ENCODE peak calls at places on chromosome 3, in seven cellular contexts. P is trophoblast cell, L is mesendoderm, W is IMR-90, V is H9, F is H1, Q is mesenchymal stem cell. R is an unnamed sample. For H3K79me1, the result is how much of the 10 kb centered on the place peaks cover.

GRCh38 chr3:172332256-172333041 is 115.8 kb downstream of the GHSR start:
- DNase-seq in Q (peak), F (no peak), V (peak), L (peak), P (peak), W (peak), R (peak)

GRCh38 chr3:117278424-117279190 is 569.0 kb downstream of the TUSC7 start:
- DNase-seq in W (peak), Q (peak), L (no peak), F (no peak), V (no peak), P (no peak), R (no peak)

GRCh38 chr3:44522494-44522933 is 32.5 kb upstream of the ZKSCAN7 start:
- DNase-seq in Q (peak), W (no peak), L (no peak), V (no peak), P (no peak), F (no peak), R (no peak)

GRCh38 chr3:45464336-45464809 is 76.0 kb downstream of the LARS2 start:
- DNase-seq in L (peak), P (no peak), W (peak), Q (peak), F (no peak), V (peak), R (peak)

GRCh38 chr3:179949428-179949827 is 87.3 kb downstream of the PEX5L start:
- DNase-seq in V (no peak), F (no peak), P (no peak), W (no peak), Q (no peak), L (no peak), R (no peak)

GRCh38 chr3:174477491-174477890 is 381.6 kb upstream of the NAALADL2 start:
- DNase-seq in Q (no peak), W (no peak), P (no peak), L (no peak), F (no peak), V (no peak), R (no peak)

GRCh38 chr3:44918581-44918980 is 44.2 kb downstream of the TGM4 start:
- DNase-seq in P (no peak), Q (no peak), L (no peak), F (no peak), V (no peak), W (no peak), R (no peak)

GRCh38 chr3:16468114-16469098 is 45.1 kb downstream of the RFTN1 start:
- DNase-seq in F (no peak), L (peak), Q (peak), W (no peak), P (no peak), V (no peak), R (no peak)

GRCh38 chr3:183828538-183828870 is 3.1 kb upstream of the MAP6D1 start:
- DNase-seq in W (no peak), F (no peak), L (no peak), V (no peak), P (no peak), Q (no peak), R (no peak)

GRCh38 chr3:94234177-94234788 is 171.4 kb downstream of the NSUN3 start:
- DNase-seq in P (no peak), W (peak), F (no peak), V (no peak), Q (peak), L (peak), R (peak)

GRCh38 chr3:151426337-151426648 is 34.6 kb downstream of the IGSF10 start:
- DNase-seq in Q (no peak), P (no peak), W (no peak), L (peak), V (no peak), F (no peak), R (no peak)

GRCh38 chr3:53837331-53837730 is 8.9 kb downstream of the CHDH start:
- DNase-seq in V (no peak), L (no peak), F (no peak), Q (no peak), P (no peak), W (no peak), R (no peak)

GRCh38 chr3:100875239-100875638 is 118.0 kb downstream of the ABI3BP start:
- DNase-seq in W (peak), P (no peak), F (no peak), V (no peak), Q (peak), L (no peak), R (no peak)

GRCh38 chr3:27311400-27311799 is 57.8 kb downstream of the NEK10 start:
- DNase-seq in F (peak), V (peak), L (peak), W (peak), Q (peak), P (peak), R (no peak)

GRCh38 chr3:134340362-134340997 is 33.8 kb downstream of the AMOTL2 start:
- DNase-seq in P (no peak), Q (no peak), F (no peak), L (no peak), W (no peak), V (no peak), R (no peak)

GRCh38 chr3:134344560-134344959 is 29.7 kb downstream of the AMOTL2 start:
- DNase-seq in P (no peak), W (no peak), F (no peak), Q (no peak), L (no peak), V (no peak), R (no peak)

GRCh38 chr3:134345202-134345601 is 29.0 kb downstream of the AMOTL2 start:
- DNase-seq in W (no peak), L (no peak), F (no peak), Q (no peak), V (no peak), P (no peak), R (no peak)

GRCh38 chr3:134341391-134341790 is 32.9 kb downstream of the AMOTL2 start:
- DNase-seq in V (no peak), W (no peak), F (no peak), P (no peak), L (no peak), Q (no peak), R (no peak)

DNA sequence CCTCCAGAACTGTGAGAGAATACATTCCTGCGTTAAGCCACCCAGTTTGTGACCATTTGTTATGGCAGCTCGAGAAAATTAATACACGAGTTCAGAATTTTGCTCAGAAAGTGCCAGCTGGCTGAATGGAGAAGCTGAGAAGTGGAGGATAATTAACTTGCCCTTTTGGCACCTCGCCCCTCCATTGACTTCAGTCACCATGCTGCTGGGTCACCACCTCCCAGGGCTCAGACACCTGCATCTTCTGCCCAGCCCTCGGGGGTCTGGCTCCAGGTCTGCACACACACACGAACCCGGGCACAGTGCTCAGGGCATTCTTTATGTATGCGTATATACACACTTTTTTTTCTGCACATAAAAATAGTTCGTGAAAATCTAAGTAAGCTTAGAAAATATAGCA is 32.0 kb downstream of the AMOTL2 start:
- DNase-seq in W (no peak), V (no peak), F (no peak), P (no peak), L (no peak), Q (no peak), R (no peak)
- H3K79me1 ChIP-seq in W (under half), V (under half), F (under half), P (under half), L (under half), Q (under half), R (under half)

DNA sequence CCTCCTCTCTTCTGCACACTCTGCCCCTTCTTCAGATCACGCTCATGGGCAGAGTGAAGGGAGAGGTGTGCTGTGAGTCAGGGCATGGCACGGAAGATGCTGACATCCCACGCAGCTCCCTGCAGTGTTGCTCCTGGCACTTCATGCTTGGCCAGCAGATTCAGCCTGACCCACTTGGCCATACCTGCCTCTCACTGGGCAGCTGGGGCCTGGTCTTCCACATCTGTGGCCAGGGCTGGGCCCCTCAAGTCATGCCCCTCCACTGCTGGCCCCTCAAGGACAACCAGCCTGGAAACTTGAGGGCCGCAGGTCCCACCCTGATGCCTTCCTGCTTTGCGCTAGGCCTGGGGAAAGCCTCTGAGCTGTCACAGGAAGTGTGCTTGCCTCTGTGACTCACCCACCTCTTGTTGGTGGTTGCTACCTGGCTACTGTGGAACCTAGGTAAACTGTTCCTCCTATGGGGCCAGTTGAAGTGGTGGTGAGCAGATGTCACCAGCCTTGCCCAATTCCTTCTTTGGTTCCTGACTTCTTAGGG is 48.7 kb downstream of the BSN start:
- DNase-seq in Q (no peak), P (peak), V (no peak), L (peak), F (no peak), W (no peak), R (no peak)
- H3K79me1 ChIP-seq in Q (under half), P (under half), V (under half), L (under half), F (under half), W (under half), R (under half)

GRCh38 chr3:30346927-30347320 is 259.5 kb upstream of the TGFBR2 start:
- DNase-seq in Q (no peak), L (no peak), W (no peak), F (no peak), V (no peak), P (no peak), R (no peak)
- H3K79me1 ChIP-seq in Q (under half), L (under half), W (under half), F (under half), V (under half), P (under half), R (under half)

DNA sequence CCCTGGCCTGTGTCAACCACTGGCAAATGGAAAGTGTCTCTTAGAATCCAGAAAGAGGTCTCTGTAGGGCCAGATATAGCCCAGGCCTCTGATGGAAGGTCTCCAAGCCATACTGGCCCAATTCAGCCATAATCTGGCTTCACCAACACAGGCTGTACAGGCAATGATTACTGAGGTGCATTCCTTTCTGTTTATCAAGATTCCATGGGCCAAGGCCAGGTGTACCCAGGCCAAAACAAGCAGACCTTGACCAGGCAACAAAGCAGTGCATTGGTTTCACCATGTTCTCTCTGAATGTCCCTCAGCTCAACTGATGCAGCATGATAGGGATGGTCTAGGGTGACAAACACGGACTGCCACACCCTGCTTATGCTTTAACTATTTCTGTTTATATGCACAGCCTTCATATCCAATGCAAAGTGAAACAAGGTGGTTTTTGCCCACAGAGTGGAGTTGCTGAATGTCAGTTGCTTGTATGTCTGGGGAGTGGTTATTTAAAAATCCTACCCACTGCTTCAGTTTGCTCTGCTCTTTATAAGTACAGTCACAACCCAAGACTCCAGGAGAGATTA is 25.2 kb downstream of the CCNL1 start:
- DNase-seq in L (no peak), Q (no peak), P (no peak), V (no peak), W (no peak), F (no peak), R (no peak)
- H3K79me1 ChIP-seq in L (under half), Q (under half), P (under half), V (under half), W (under half), F (under half), R (under half)

GRCh38 chr3:47681016-47681415 is 100.7 kb downstream of the SMARCC1 start:
- DNase-seq in Q (no peak), F (no peak), L (no peak), W (no peak), P (no peak), V (no peak), R (no peak)
- H3K79me1 ChIP-seq in Q (under half), F (under half), L (under half), W (under half), P (under half), V (under half), R (under half)

GRCh38 chr3:186381424-186382216 is 19.6 kb upstream of the DGKG start:
- DNase-seq in F (no peak), L (no peak), Q (no peak), V (no peak), W (no peak), P (no peak), R (no peak)

GRCh38 chr3:186380622-186381380 is 18.8 kb upstream of the DGKG start:
- DNase-seq in Q (no peak), F (no peak), V (no peak), P (no peak), W (peak), L (no peak), R (no peak)

GRCh38 chr3:186385856-186386602 is 24.0 kb upstream of the DGKG start:
- DNase-seq in V (no peak), L (no peak), F (no peak), W (no peak), Q (no peak), P (no peak), R (no peak)

GRCh38 chr3:186382217-186382885 is 20.3 kb upstream of the DGKG start:
- DNase-seq in V (no peak), P (no peak), F (no peak), W (no peak), L (peak), Q (no peak), R (no peak)

DNA sequence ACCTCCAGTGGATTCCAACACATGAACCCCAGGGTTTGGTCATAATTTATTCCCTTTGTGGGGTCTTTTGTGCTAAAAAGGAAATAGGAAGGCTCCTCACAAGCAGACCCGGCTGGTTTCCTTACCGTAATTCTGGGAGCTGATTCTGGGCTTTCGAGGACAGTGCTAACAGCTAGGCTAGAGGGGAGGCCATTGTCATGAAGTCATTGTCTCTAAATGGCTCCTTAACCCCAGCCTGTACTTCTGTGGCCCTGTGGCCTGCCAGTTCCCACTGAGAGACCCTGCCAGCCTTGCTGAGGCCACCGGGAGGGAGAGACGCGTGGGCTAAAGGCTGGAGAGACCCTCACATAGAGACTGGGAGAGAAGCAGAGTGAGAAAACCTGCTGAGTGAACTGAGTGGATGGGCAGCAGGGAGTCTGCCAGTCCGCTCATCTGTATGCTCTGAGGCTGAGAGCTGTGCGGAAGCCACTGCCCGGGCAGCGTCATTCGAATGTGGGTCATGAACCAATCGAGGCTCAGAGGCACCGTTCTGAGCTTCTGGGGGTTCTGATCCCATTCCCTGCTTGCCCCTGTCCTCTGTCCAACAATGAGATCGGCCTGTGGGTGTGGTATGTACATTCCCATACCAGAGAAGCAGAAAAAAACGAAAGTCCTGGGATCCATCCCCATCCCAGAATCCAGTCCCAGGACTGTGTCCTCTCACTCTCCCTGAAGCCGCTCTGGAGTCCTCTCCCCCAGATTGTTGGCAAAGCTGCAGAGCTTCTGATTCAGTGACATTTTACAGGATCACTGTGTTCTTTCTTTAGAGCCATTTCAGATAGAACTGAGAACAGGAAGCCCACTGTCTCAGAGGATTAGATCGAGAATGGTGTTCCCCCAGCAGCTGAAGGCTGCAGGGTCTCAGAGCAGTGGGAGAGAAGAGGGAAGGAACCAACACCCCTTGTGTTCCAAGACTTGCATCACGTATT is 21.3 kb upstream of the DGKG start:
- DNase-seq in V (no peak), P (no peak), W (no peak), L (peak), Q (no peak), F (no peak), R (no peak)
- H3K79me1 ChIP-seq in V (under half), P (under half), W (under half), L (under half), Q (under half), F (under half), R (under half)

DNA sequence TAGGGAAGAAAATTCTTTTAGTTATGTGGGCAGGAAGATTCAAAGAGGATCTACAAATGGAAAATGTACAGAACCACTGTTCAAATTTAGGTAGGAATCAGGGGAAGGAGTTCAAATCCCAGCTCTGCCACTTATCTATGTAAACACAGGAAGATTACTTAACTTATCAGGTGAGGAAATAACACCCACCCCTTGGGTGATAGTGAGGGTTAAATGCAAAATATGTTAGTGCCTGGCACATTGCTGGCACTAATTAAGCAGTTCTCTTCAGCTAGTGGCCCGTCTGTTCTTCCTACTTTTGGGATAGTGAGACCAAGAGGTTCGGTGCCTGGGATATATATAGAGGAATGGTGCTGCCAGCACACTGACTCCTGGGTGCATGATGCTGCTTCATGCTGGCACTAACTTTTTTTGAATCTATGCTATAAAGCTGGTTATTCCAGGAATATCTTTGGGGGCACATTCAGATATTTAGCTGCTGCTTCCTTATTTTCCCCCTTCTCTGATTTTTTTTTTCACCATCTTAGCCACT is 83.8 kb downstream of the XRN1 start:
- DNase-seq in Q (no peak), P (no peak), F (no peak), V (no peak), W (no peak), L (peak), R (no peak)
- H3K79me1 ChIP-seq in Q (under half), P (under half), F (under half), V (under half), W (under half), L (under half), R (under half)

GRCh38 chr3:69033470-69033869 is 18.7 kb downstream of the TMF1 start:
- DNase-seq in P (no peak), L (no peak), Q (peak), F (no peak), V (no peak), W (peak), R (no peak)

GRCh38 chr3:69032137-69032536 is 18.7 kb upstream of the EOGT start:
- DNase-seq in W (peak), P (peak), Q (peak), L (no peak), F (no peak), V (no peak), R (no peak)

GRCh38 chr3:69031635-69032034 is 18.2 kb upstream of the EOGT start:
- DNase-seq in L (no peak), F (no peak), Q (no peak), V (no peak), W (no peak), P (no peak), R (no peak)

GRCh38 chr3:69032737-69033136 is 19.3 kb upstream of the EOGT start:
- DNase-seq in W (no peak), F (no peak), Q (no peak), V (no peak), P (peak), L (no peak), R (no peak)
- H3K79me1 ChIP-seq in W (under half), F (under half), Q (under half), V (under half), P (under half), L (under half), R (under half)

R was measured in neuronal stem cell.